ENCODE peak calls at places on chromosomes 1 and 21, in nine cellular contexts. P, E, L, C, N, T, B, F and W are unnamed samples. For H3K9me3, the result is how much of the 10 kb centered on the place peaks cover.

GRCh38 chr1:235734335-235734734 is 84.8 kb upstream of the GNG4 start:
- DNase-seq in P (no peak), E (no peak), L (no peak), C (no peak), N (no peak), T (no peak), B (no peak), F (no peak), W (no peak)

GRCh38 chr1:38743184-38743583 is 116.4 kb downstream of the RRAGC start:
- DNase-seq in P (no peak), E (no peak), L (no peak), C (no peak), N (no peak), T (no peak), B (no peak), F (no peak), W (no peak)

GRCh38 chr1:157482174-157482573 is 70.1 kb downstream of the FCRL5 start:
- DNase-seq in P (no peak), E (no peak), L (no peak), C (no peak), N (no peak), T (no peak), B (no peak), F (no peak), W (no peak)

GRCh38 chr1:92443893-92444292 is 42.8 kb downstream of the GFI1 start:
- DNase-seq in P (no peak), E (no peak), L (no peak), C (no peak), N (no peak), T (no peak), B (no peak), F (no peak), W (no peak)

GRCh38 chr1:26555550-26555981 is 26.0 kb downstream of the RPS6KA1 start:
- DNase-seq in P (no peak), E (no peak), L (peak), C (no peak), N (no peak), T (no peak), B (no peak), F (no peak), W (no peak)

GRCh38 chr1:218537131-218537904 is 192.2 kb downstream of the TGFB2 start:
- DNase-seq in P (peak), E (no peak), L (no peak), C (no peak), N (no peak), T (no peak), B (no peak), F (no peak), W (no peak)

GRCh38 chr1:240888039-240888786 is 276.3 kb upstream of the GREM2 start:
- DNase-seq in P (no peak), E (no peak), L (peak), C (no peak), N (no peak), T (no peak), B (peak), F (peak), W (no peak)

GRCh38 chr1:28887418-28887834 is 26.9 kb upstream of the EPB41 start:
- DNase-seq in P (no peak), E (no peak), L (no peak), C (no peak), N (peak), T (no peak), B (no peak), F (peak), W (no peak)

GRCh38 chr1:156706647-156707008 is 1.2 kb upstream of the CRABP2 start:
- DNase-seq in P (no peak), E (peak), L (peak), C (no peak), N (peak), T (no peak), B (peak), F (peak), W (no peak)

GRCh38 chr1:16371725-16372124 is 4.7 kb downstream of the SZRD1 start:
- DNase-seq in P (peak), E (no peak), L (no peak), C (no peak), N (no peak), T (no peak), B (no peak), F (no peak), W (no peak)

GRCh38 chr21:39984613-39985012 is 117.4 kb downstream of the PCP4 start:
- DNase-seq in P (no peak), E (no peak), L (no peak), C (no peak), N (no peak), T (no peak), B (no peak), F (no peak), W (no peak)

GRCh38 chr1:43039228-43040055 is 80.8 kb upstream of the SLC2A1 start:
- DNase-seq in P (no peak), E (no peak), L (no peak), C (no peak), N (no peak), T (no peak), B (no peak), F (no peak), W (no peak)
- TF ChIP-seq CTCF in P (no peak), E (no peak), L (no peak), C (no peak), N (no peak), T (no peak), B (no peak), F (no peak), W (no peak)

GRCh38 chr1:69252696-69253095 is 315.0 kb upstream of the LRRC7 start:
- DNase-seq in P (peak), E (no peak), L (no peak), C (no peak), N (no peak), T (no peak), B (no peak), F (no peak), W (no peak)
- H3K9me3 ChIP-seq in P (under half), E (under half), L (under half), C (under half), N (under half), T (under half), B (under half), F (under half), W (under half)

DNA sequence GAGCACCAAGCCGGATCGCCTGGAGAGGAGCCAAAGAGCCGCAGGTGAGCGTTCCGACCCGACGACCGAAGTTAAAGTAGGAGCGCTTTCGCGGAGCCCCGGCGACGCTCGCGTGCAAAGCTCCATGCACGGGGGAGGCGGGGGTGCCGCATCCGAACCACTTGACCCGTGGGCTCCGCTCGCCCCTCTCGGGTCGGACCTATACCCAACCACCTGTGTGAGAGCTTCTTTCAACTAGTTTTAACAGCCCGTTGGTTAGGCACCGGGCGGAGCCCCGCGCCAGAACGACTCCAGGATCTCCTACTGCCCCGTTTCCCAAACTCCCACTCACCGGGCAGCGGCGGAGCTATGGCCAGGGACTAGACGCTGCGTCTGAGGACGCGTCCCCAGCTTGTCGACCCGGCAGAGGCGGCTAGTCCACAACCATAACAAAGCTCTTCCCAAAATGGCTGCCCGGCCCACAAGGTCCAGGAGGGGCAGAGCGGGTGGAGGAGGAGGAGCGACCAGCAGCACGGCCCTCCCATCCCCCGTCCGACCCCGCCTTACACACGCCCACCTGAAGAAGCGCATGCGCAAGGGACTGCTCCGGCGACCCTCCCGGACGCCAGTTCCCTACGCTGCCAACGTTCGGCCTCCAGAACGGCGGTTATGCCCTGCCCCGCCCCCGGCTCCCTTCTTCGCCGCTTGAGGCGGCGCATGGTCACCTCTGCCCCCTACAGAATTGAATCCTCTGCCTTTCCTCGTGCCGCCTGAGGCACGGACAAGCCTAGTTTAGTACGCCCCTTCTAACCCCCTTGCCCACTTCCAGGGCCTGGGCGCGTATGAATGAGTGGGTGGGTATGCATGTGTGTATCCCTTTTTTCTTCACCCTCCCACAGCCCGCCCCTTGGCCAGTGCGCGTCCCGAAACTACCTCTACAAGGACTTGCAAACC is at the start of gene GPBP1L1:
- DNase-seq in P (peak), E (peak), L (peak), C (peak), N (peak), T (peak), B (peak), F (peak), W (peak)
- TF ChIP-seq CTCF in P (no peak), E (no peak), L (no peak), C (peak), N (no peak), T (no peak), B (peak), F (no peak), W (no peak)

GRCh38 chr21:25220954-25221353 is 386.3 kb downstream of the MRPL39 start:
- DNase-seq in P (no peak), E (no peak), L (no peak), C (no peak), N (no peak), T (no peak), B (no peak), F (no peak), W (no peak)

GRCh38 chr21:25214676-25215075 is 392.6 kb downstream of the MRPL39 start:
- DNase-seq in P (no peak), E (no peak), L (no peak), C (no peak), N (no peak), T (no peak), B (no peak), F (no peak), W (no peak)

GRCh38 chr21:25220169-25220568 is 387.1 kb downstream of the MRPL39 start:
- DNase-seq in P (no peak), E (no peak), L (no peak), C (no peak), N (no peak), T (no peak), B (no peak), F (no peak), W (no peak)

GRCh38 chr21:25215698-25216384 is 391.4 kb downstream of the MRPL39 start:
- DNase-seq in P (no peak), E (no peak), L (no peak), C (no peak), N (no peak), T (no peak), B (no peak), F (no peak), W (no peak)
- H3K9me3 ChIP-seq in P (under half), E (under half), L (under half), C (under half), N (under half), T (under half), B (under half), F (under half), W (under half)

DNA sequence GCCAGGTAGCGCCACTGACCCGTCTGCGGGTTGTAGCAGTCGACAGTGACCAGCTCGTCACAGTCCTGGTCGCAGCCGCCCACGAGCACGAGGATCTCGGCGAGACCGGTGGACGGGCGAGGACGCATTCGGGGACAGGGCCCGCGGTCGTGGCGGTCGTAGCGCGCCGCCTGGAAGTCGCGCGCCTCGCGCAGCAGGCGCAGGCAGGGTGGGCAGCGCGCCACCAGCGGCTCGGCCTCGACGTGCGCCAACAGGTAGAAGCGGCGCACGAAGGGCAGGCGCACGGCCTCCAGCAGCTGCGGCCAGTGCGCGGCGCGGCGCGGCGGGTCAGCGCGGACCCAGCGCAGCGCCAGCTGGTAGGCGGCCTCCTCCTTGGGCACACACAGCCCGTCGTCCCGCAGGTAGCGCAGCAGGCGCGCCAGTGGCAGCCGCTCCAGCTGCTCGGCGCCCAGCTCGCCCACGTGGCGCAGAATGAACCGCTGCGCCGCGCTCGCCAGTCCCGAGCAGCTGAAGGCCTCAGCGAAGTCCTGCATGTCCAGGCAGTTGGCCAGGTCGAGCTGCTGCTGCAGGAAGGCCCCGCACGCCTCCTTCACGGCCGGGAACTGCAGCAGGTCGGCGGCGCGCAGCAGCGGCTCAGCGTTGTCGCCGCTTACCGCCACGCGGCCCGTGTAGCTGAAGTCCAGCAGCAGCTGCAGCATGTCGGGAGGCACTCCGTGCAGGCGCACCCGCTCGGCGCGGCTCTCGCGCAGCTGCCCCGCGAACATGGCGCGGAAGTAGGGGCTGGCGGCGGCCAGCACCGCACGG is 602 bp downstream of the KLHL21 start:
- DNase-seq in P (peak), E (peak), L (peak), C (no peak), N (peak), T (no peak), B (peak), F (peak), W (no peak)
- TF ChIP-seq CTCF in P (no peak), E (no peak), L (peak), C (peak), N (no peak), T (no peak), B (no peak), F (no peak), W (no peak)

GRCh38 chr1:163875214-163875926 is 553.6 kb downstream of the NUF2 start:
- DNase-seq in P (peak), E (no peak), L (peak), C (no peak), N (peak), T (no peak), B (no peak), F (peak), W (peak)

GRCh38 chr1:163874070-163874469 is 552.3 kb downstream of the NUF2 start:
- DNase-seq in P (no peak), E (no peak), L (no peak), C (no peak), N (no peak), T (no peak), B (no peak), F (no peak), W (no peak)

GRCh38 chr1:163875927-163876320 is 554.2 kb downstream of the NUF2 start:
- DNase-seq in P (peak), E (no peak), L (no peak), C (no peak), N (no peak), T (no peak), B (no peak), F (no peak), W (no peak)

GRCh38 chr1:163870666-163871065 is 548.9 kb downstream of the NUF2 start:
- DNase-seq in P (peak), E (no peak), L (no peak), C (no peak), N (no peak), T (no peak), B (no peak), F (no peak), W (no peak)

GRCh38 chr1:163872067-163872466 is 550.3 kb downstream of the NUF2 start:
- DNase-seq in P (no peak), E (no peak), L (no peak), C (no peak), N (no peak), T (no peak), B (no peak), F (no peak), W (no peak)
- H3K9me3 ChIP-seq in P (under half), E (under half), L (under half), C (under half), N (under half), T (under half), B (under half), F (under half), W (under half)

DNA sequence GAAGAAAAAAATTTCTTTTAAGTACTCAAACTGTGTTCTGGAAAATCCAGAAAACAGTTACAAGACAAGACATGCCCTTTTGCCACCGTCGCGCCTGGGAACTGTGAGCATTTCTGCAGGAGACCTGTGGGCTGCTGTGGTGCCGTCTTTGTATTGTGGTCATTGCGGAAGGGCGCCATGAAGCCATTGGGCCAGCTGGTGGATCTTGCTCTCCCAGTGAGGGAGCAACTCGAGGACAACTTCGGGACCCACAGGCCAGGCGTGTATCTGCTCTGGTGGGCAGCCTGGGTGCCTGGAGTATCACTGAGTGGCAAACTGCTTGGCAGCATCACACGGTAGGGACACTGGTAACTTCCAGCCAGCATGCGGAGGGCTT is 3.8 kb upstream of the THEMIS2 start:
- DNase-seq in P (no peak), E (no peak), L (no peak), C (peak), N (no peak), T (no peak), B (no peak), F (no peak), W (no peak)
- TF ChIP-seq CTCF in P (no peak), E (no peak), L (no peak), C (no peak), N (no peak), T (no peak), B (no peak), F (no peak), W (no peak)

GRCh38 chr21:23534833-23535232 is 2072.4 kb downstream of the MRPL39 start:
- DNase-seq in P (no peak), E (no peak), L (no peak), C (no peak), N (no peak), T (no peak), B (no peak), F (no peak), W (no peak)

GRCh38 chr21:23531444-23531843 is 2075.8 kb downstream of the MRPL39 start:
- DNase-seq in P (no peak), E (no peak), L (no peak), C (no peak), N (no peak), T (no peak), B (no peak), F (no peak), W (no peak)
- H3K9me3 ChIP-seq in P (under half), E (under half), L (under half), C (under half), N (under half), T (under half), B (under half), F (under half), W (under half)

DNA sequence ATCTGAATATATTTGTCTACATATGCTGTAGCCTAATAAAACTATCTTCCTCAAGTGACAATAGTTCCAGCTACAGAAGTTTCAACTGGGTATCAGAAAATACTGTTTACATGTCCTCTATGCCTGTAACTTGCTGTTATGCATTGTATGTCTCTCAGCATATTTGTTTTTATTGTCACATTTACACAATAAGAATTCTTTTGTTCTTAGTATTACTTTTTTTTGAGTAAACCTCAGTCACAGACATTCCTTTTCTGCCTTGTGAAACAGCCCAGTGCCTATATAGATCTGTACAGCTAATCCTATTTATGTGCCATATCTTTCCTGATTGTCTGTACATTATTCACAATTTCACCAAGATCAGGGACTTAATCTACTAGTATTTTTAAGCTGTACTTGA is 565.2 kb downstream of the NEGR1 start:
- DNase-seq in P (no peak), E (no peak), L (no peak), C (no peak), N (no peak), T (no peak), B (no peak), F (no peak), W (no peak)
- TF ChIP-seq CTCF in P (no peak), E (no peak), L (no peak), C (no peak), N (no peak), T (no peak), B (no peak), F (no peak), W (no peak)

GRCh38 chr1:247824023-247824422 is at the start of gene OR14A16:
- DNase-seq in P (no peak), E (no peak), L (no peak), C (no peak), N (no peak), T (no peak), B (no peak), F (no peak), W (no peak)
- H3K9me3 ChIP-seq in P (under half), E (under half), L (under half), C (under half), N (under half), T (under half), B (half or more), F (under half), W (under half)